ENCODE peak calls at places on chromosomes 13 and 19, in five cellular contexts. One of them, this sample, is unnamed.

GRCh38 chr13:27868639-27869435 is 51.0 kb upstream of the PDX1 start:
- DNase-seq in activated T-cell treated with anti-CD3 and anti-CD28 coated beads for 1 hour: no peak
- DNase-seq in activated CD4-positive, alpha-beta T cell treated with anti-CD3 and anti-CD28 coated beads, Interleukin-2, amount 50 U/mL, for 1 hour: no peak
- DNase-seq in nephron progenitor cell: no peak
- DNase-seq in heart left ventricle: no peak
- DNase-seq in this sample: no peak

GRCh38 chr19:17510220-17510993 is 1.0 kb upstream of the PGLS start:
- DNase-seq in activated CD4-positive, alpha-beta T cell treated with anti-CD3 and anti-CD28 coated beads, Interleukin-2, amount 50 U/mL, for 1 hour: no peak
- DNase-seq in activated T-cell treated with anti-CD3 and anti-CD28 coated beads for 1 hour: no peak
- DNase-seq in heart left ventricle: no peak
- DNase-seq in nephron progenitor cell: no peak
- DNase-seq in this sample: no peak

GRCh38 chr13:58963321-58963720 is 1200.4 kb downstream of the DIAPH3 start:
- DNase-seq in activated T-cell treated with anti-CD3 and anti-CD28 coated beads for 1 hour: no peak
- DNase-seq in nephron progenitor cell: no peak
- DNase-seq in activated CD4-positive, alpha-beta T cell treated with anti-CD3 and anti-CD28 coated beads, Interleukin-2, amount 50 U/mL, for 1 hour: no peak
- DNase-seq in heart left ventricle: no peak
- DNase-seq in this sample: no peak

GRCh38 chr13:28258401-28258800 is 120.1 kb downstream of the PAN3 start:
- DNase-seq in nephron progenitor cell: no peak
- DNase-seq in heart left ventricle: no peak
- DNase-seq in activated CD4-positive, alpha-beta T cell treated with anti-CD3 and anti-CD28 coated beads, Interleukin-2, amount 50 U/mL, for 1 hour: no peak
- DNase-seq in activated T-cell treated with anti-CD3 and anti-CD28 coated beads for 1 hour: no peak
- DNase-seq in this sample: no peak

GRCh38 chr19:1315470-1316166 is 29.9 kb downstream of the EFNA2 start:
- DNase-seq in activated CD4-positive, alpha-beta T cell treated with anti-CD3 and anti-CD28 coated beads, Interleukin-2, amount 50 U/mL, for 1 hour: peak; percentile 18
- DNase-seq in activated T-cell treated with anti-CD3 and anti-CD28 coated beads for 1 hour: no peak
- DNase-seq in nephron progenitor cell: peak; percentile 70
- DNase-seq in heart left ventricle: peak; percentile 67
- DNase-seq in this sample: no peak

GRCh38 chr13:27113436-27113835 is 58.2 kb downstream of the USP12 start:
- DNase-seq in activated CD4-positive, alpha-beta T cell treated with anti-CD3 and anti-CD28 coated beads, Interleukin-2, amount 50 U/mL, for 1 hour: no peak
- DNase-seq in activated T-cell treated with anti-CD3 and anti-CD28 coated beads for 1 hour: no peak
- DNase-seq in nephron progenitor cell: no peak
- DNase-seq in heart left ventricle: no peak
- DNase-seq in this sample: no peak

GRCh38 chr13:20185657-20186056 is 7.1 kb downstream of the GJB2 start:
- DNase-seq in nephron progenitor cell: no peak
- DNase-seq in activated CD4-positive, alpha-beta T cell treated with anti-CD3 and anti-CD28 coated beads, Interleukin-2, amount 50 U/mL, for 1 hour: no peak
- DNase-seq in activated T-cell treated with anti-CD3 and anti-CD28 coated beads for 1 hour: no peak
- DNase-seq in heart left ventricle: no peak
- DNase-seq in this sample: no peak

GRCh38 chr13:21884965-21885567 is 214.2 kb downstream of the FGF9 start:
- DNase-seq in activated T-cell treated with anti-CD3 and anti-CD28 coated beads for 1 hour: no peak
- DNase-seq in nephron progenitor cell: no peak
- DNase-seq in heart left ventricle: no peak
- DNase-seq in activated CD4-positive, alpha-beta T cell treated with anti-CD3 and anti-CD28 coated beads, Interleukin-2, amount 50 U/mL, for 1 hour: no peak
- DNase-seq in this sample: no peak

GRCh38 chr19:29375429-29376093 is 150.2 kb upstream of the VSTM2B start:
- DNase-seq in activated CD4-positive, alpha-beta T cell treated with anti-CD3 and anti-CD28 coated beads, Interleukin-2, amount 50 U/mL, for 1 hour: no peak
- DNase-seq in heart left ventricle: no peak
- DNase-seq in activated T-cell treated with anti-CD3 and anti-CD28 coated beads for 1 hour: no peak
- DNase-seq in nephron progenitor cell: no peak
- DNase-seq in this sample: peak; percentile 28

GRCh38 chr13:40613192-40613818 is 53.1 kb downstream of the FOXO1 start:
- DNase-seq in activated CD4-positive, alpha-beta T cell treated with anti-CD3 and anti-CD28 coated beads, Interleukin-2, amount 50 U/mL, for 1 hour: peak; percentile 43
- DNase-seq in nephron progenitor cell: no peak
- DNase-seq in activated T-cell treated with anti-CD3 and anti-CD28 coated beads for 1 hour: peak; percentile 12
- DNase-seq in heart left ventricle: peak; percentile 39
- DNase-seq in this sample: no peak

GRCh38 chr13:70255406-70255991 is 147.2 kb upstream of the KLHL1 start:
- DNase-seq in heart left ventricle: no peak
- DNase-seq in activated T-cell treated with anti-CD3 and anti-CD28 coated beads for 1 hour: no peak
- DNase-seq in activated CD4-positive, alpha-beta T cell treated with anti-CD3 and anti-CD28 coated beads, Interleukin-2, amount 50 U/mL, for 1 hour: no peak
- DNase-seq in nephron progenitor cell: no peak
- DNase-seq in this sample: no peak

GRCh38 chr13:92769064-92769463 is 457.5 kb upstream of the GPC6 start:
- DNase-seq in activated CD4-positive, alpha-beta T cell treated with anti-CD3 and anti-CD28 coated beads, Interleukin-2, amount 50 U/mL, for 1 hour: no peak
- DNase-seq in nephron progenitor cell: no peak
- DNase-seq in heart left ventricle: no peak
- DNase-seq in activated T-cell treated with anti-CD3 and anti-CD28 coated beads for 1 hour: no peak
- DNase-seq in this sample: no peak

GRCh38 chr19:47405854-47406417 is 13.4 kb downstream of the MEIS3 start:
- DNase-seq in nephron progenitor cell: no peak
- DNase-seq in heart left ventricle: no peak
- DNase-seq in activated CD4-positive, alpha-beta T cell treated with anti-CD3 and anti-CD28 coated beads, Interleukin-2, amount 50 U/mL, for 1 hour: no peak
- DNase-seq in activated T-cell treated with anti-CD3 and anti-CD28 coated beads for 1 hour: no peak
- DNase-seq in this sample: no peak

GRCh38 chr13:46759861-46760260 is 37.1 kb downstream of the ESD start:
- DNase-seq in heart left ventricle: no peak
- DNase-seq in nephron progenitor cell: no peak
- DNase-seq in activated CD4-positive, alpha-beta T cell treated with anti-CD3 and anti-CD28 coated beads, Interleukin-2, amount 50 U/mL, for 1 hour: no peak
- DNase-seq in activated T-cell treated with anti-CD3 and anti-CD28 coated beads for 1 hour: no peak
- DNase-seq in this sample: no peak

GRCh38 chr13:50993908-50994307 is 84.3 kb downstream of the RNASEH2B start:
- DNase-seq in nephron progenitor cell: peak; percentile 19
- DNase-seq in heart left ventricle: no peak
- DNase-seq in activated CD4-positive, alpha-beta T cell treated with anti-CD3 and anti-CD28 coated beads, Interleukin-2, amount 50 U/mL, for 1 hour: no peak
- DNase-seq in activated T-cell treated with anti-CD3 and anti-CD28 coated beads for 1 hour: no peak
- DNase-seq in this sample: no peak

GRCh38 chr13:100815476-100816046 is 141.0 kb upstream of the TMTC4 start:
- DNase-seq in activated CD4-positive, alpha-beta T cell treated with anti-CD3 and anti-CD28 coated beads, Interleukin-2, amount 50 U/mL, for 1 hour: no peak
- DNase-seq in heart left ventricle: no peak
- DNase-seq in activated T-cell treated with anti-CD3 and anti-CD28 coated beads for 1 hour: no peak
- DNase-seq in nephron progenitor cell: no peak
- DNase-seq in this sample: no peak

GRCh38 chr19:39031368-39032163 is 783 bp downstream of the FBXO27 start:
- DNase-seq in nephron progenitor cell: peak; percentile 97
- DNase-seq in activated T-cell treated with anti-CD3 and anti-CD28 coated beads for 1 hour: peak; percentile 68
- DNase-seq in activated CD4-positive, alpha-beta T cell treated with anti-CD3 and anti-CD28 coated beads, Interleukin-2, amount 50 U/mL, for 1 hour: peak; percentile 77
- DNase-seq in heart left ventricle: peak; percentile 90
- DNase-seq in this sample: peak; percentile 86

GRCh38 chr19:10043286-10043927 is 30.1 kb downstream of the RDH8 start:
- DNase-seq in activated CD4-positive, alpha-beta T cell treated with anti-CD3 and anti-CD28 coated beads, Interleukin-2, amount 50 U/mL, for 1 hour: no peak
- DNase-seq in heart left ventricle: no peak
- DNase-seq in nephron progenitor cell: no peak
- DNase-seq in activated T-cell treated with anti-CD3 and anti-CD28 coated beads for 1 hour: no peak
- DNase-seq in this sample: no peak

GRCh38 chr19:12939292-12939606 is 840 bp downstream of the CALR start:
- DNase-seq in activated T-cell treated with anti-CD3 and anti-CD28 coated beads for 1 hour: no peak
- DNase-seq in heart left ventricle: no peak
- DNase-seq in nephron progenitor cell: no peak
- DNase-seq in activated CD4-positive, alpha-beta T cell treated with anti-CD3 and anti-CD28 coated beads, Interleukin-2, amount 50 U/mL, for 1 hour: no peak
- DNase-seq in this sample: no peak

GRCh38 chr19:2552859-2553258 is 76.9 kb downstream of the GADD45B start:
- DNase-seq in heart left ventricle: no peak
- DNase-seq in activated T-cell treated with anti-CD3 and anti-CD28 coated beads for 1 hour: peak; percentile 21
- DNase-seq in activated CD4-positive, alpha-beta T cell treated with anti-CD3 and anti-CD28 coated beads, Interleukin-2, amount 50 U/mL, for 1 hour: peak; percentile 31
- DNase-seq in nephron progenitor cell: no peak
- DNase-seq in this sample: no peak

GRCh38 chr19:45637890-45638667 is 1.1 kb downstream of the EML2 start:
- DNase-seq in heart left ventricle: no peak
- DNase-seq in activated CD4-positive, alpha-beta T cell treated with anti-CD3 and anti-CD28 coated beads, Interleukin-2, amount 50 U/mL, for 1 hour: no peak
- DNase-seq in activated T-cell treated with anti-CD3 and anti-CD28 coated beads for 1 hour: no peak
- DNase-seq in nephron progenitor cell: no peak
- DNase-seq in this sample: no peak

GRCh38 chr13:32537580-32538233 is 888 bp downstream of the N4BP2L2 start:
- DNase-seq in activated CD4-positive, alpha-beta T cell treated with anti-CD3 and anti-CD28 coated beads, Interleukin-2, amount 50 U/mL, for 1 hour: peak; percentile 34
- DNase-seq in activated T-cell treated with anti-CD3 and anti-CD28 coated beads for 1 hour: peak; percentile 19
- DNase-seq in nephron progenitor cell: peak; percentile 37
- DNase-seq in heart left ventricle: peak; percentile 43
- DNase-seq in this sample: peak; percentile 66

GRCh38 chr19:28148554-28148953 is 1064.4 kb downstream of the UQCRFS1 start:
- DNase-seq in activated CD4-positive, alpha-beta T cell treated with anti-CD3 and anti-CD28 coated beads, Interleukin-2, amount 50 U/mL, for 1 hour: no peak
- DNase-seq in activated T-cell treated with anti-CD3 and anti-CD28 coated beads for 1 hour: no peak
- DNase-seq in heart left ventricle: no peak
- DNase-seq in nephron progenitor cell: no peak
- DNase-seq in this sample: no peak

GRCh38 chr13:50993371-50993770 is 83.8 kb downstream of the RNASEH2B start:
- DNase-seq in heart left ventricle: no peak
- DNase-seq in nephron progenitor cell: no peak
- DNase-seq in activated T-cell treated with anti-CD3 and anti-CD28 coated beads for 1 hour: no peak
- DNase-seq in activated CD4-positive, alpha-beta T cell treated with anti-CD3 and anti-CD28 coated beads, Interleukin-2, amount 50 U/mL, for 1 hour: no peak
- DNase-seq in this sample: no peak

GRCh38 chr19:57171551-57172081 is 4.3 kb upstream of the DUXA start:
- DNase-seq in activated T-cell treated with anti-CD3 and anti-CD28 coated beads for 1 hour: no peak
- DNase-seq in nephron progenitor cell: peak; percentile 52
- DNase-seq in heart left ventricle: peak; percentile 64
- DNase-seq in activated CD4-positive, alpha-beta T cell treated with anti-CD3 and anti-CD28 coated beads, Interleukin-2, amount 50 U/mL, for 1 hour: peak; percentile 12
- DNase-seq in this sample: peak; percentile 61

GRCh38 chr13:51590231-51590630 is 6.0 kb downstream of the WDFY2 start:
- DNase-seq in activated T-cell treated with anti-CD3 and anti-CD28 coated beads for 1 hour: no peak
- DNase-seq in activated CD4-positive, alpha-beta T cell treated with anti-CD3 and anti-CD28 coated beads, Interleukin-2, amount 50 U/mL, for 1 hour: no peak
- DNase-seq in nephron progenitor cell: no peak
- DNase-seq in heart left ventricle: no peak
- DNase-seq in this sample: no peak

GRCh38 chr13:91207261-91207660 is 140.2 kb upstream of the MIR17HG start:
- DNase-seq in activated CD4-positive, alpha-beta T cell treated with anti-CD3 and anti-CD28 coated beads, Interleukin-2, amount 50 U/mL, for 1 hour: no peak
- DNase-seq in heart left ventricle: no peak
- DNase-seq in activated T-cell treated with anti-CD3 and anti-CD28 coated beads for 1 hour: no peak
- DNase-seq in nephron progenitor cell: peak; percentile 5
- DNase-seq in this sample: no peak

GRCh38 chr19:7578127-7578526 is 17.5 kb upstream of the CAMSAP3 start:
- DNase-seq in activated T-cell treated with anti-CD3 and anti-CD28 coated beads for 1 hour: no peak
- DNase-seq in activated CD4-positive, alpha-beta T cell treated with anti-CD3 and anti-CD28 coated beads, Interleukin-2, amount 50 U/mL, for 1 hour: no peak
- DNase-seq in nephron progenitor cell: no peak
- DNase-seq in heart left ventricle: no peak
- DNase-seq in this sample: no peak

GRCh38 chr19:10007366-10007765 is 2.9 kb downstream of the COL5A3 start:
- DNase-seq in nephron progenitor cell: no peak
- DNase-seq in heart left ventricle: peak; percentile 83
- DNase-seq in activated CD4-positive, alpha-beta T cell treated with anti-CD3 and anti-CD28 coated beads, Interleukin-2, amount 50 U/mL, for 1 hour: no peak
- DNase-seq in activated T-cell treated with anti-CD3 and anti-CD28 coated beads for 1 hour: no peak
- DNase-seq in this sample: peak; percentile 78